ENCODE peak calls at places on chromosomes 7 and 10, in six cellular contexts. One of them, this sample, is unnamed.
A peak's percentile ranks its signal among the peaks of the same experiment; 100 is the strongest.

GRCh38 chr7:40704172-40704571 is 569.4 kb downstream of the SUGCT start:
- DNase-seq in IMR-90: no peak
- DNase-seq in H1: no peak
- DNase-seq in trophoblast cell: no peak
- DNase-seq in H9: no peak
- DNase-seq in mesenchymal stem cell: no peak
- DNase-seq in this sample: no peak

GRCh38 chr10:100888957-100889356 is 23.8 kb upstream of the SLF2 start:
- DNase-seq in IMR-90: no peak
- DNase-seq in H1: no peak
- DNase-seq in trophoblast cell: peak; percentile 18
- DNase-seq in H9: peak; percentile 11
- DNase-seq in mesenchymal stem cell: no peak
- DNase-seq in this sample: no peak

GRCh38 chr10:26857991-26858706 is 2.6 kb downstream of the ABI1 start:
- DNase-seq in IMR-90: peak; percentile 23
- DNase-seq in H1: no peak
- DNase-seq in trophoblast cell: no peak
- DNase-seq in H9: no peak
- DNase-seq in mesenchymal stem cell: peak; percentile 44
- DNase-seq in this sample: no peak

GRCh38 chr7:83547526-83547925 is 101.4 kb downstream of the SEMA3E start:
- DNase-seq in IMR-90: peak; percentile 39
- DNase-seq in H1: no peak
- DNase-seq in trophoblast cell: no peak
- DNase-seq in H9: no peak
- DNase-seq in mesenchymal stem cell: peak; percentile 13
- DNase-seq in this sample: no peak

GRCh38 chr7:123761729-123762128 is 12.9 kb upstream of the WASL start:
- DNase-seq in IMR-90: no peak
- DNase-seq in H1: no peak
- DNase-seq in trophoblast cell: no peak
- DNase-seq in H9: no peak
- DNase-seq in mesenchymal stem cell: no peak
- DNase-seq in this sample: no peak

GRCh38 chr7:106344861-106345260 is 60.1 kb upstream of the NAMPT start:
- DNase-seq in IMR-90: no peak
- DNase-seq in H1: no peak
- DNase-seq in trophoblast cell: peak; percentile 40
- DNase-seq in H9: no peak
- DNase-seq in mesenchymal stem cell: peak; percentile 92
- DNase-seq in this sample: no peak

GRCh38 chr7:37284805-37285211 is 163.9 kb downstream of the ELMO1 start:
- DNase-seq in IMR-90: no peak
- DNase-seq in H1: peak; percentile 23
- DNase-seq in trophoblast cell: peak; percentile 86
- DNase-seq in H9: peak; percentile 73
- DNase-seq in mesenchymal stem cell: peak; percentile 33
- DNase-seq in this sample: peak; percentile 41

GRCh38 chr7:15977663-15978062 is 291.2 kb upstream of the MEOX2 start:
- DNase-seq in IMR-90: peak; percentile 63
- DNase-seq in H1: no peak
- DNase-seq in trophoblast cell: no peak
- DNase-seq in H9: no peak
- DNase-seq in mesenchymal stem cell: peak; percentile 67
- DNase-seq in this sample: no peak

GRCh38 chr10:11602357-11602756 is 9.1 kb downstream of the USP6NL start:
- DNase-seq in IMR-90: no peak
- DNase-seq in H1: no peak
- DNase-seq in trophoblast cell: no peak
- DNase-seq in H9: no peak
- DNase-seq in mesenchymal stem cell: no peak
- DNase-seq in this sample: no peak

GRCh38 chr10:132001238-132001977 is 19.7 kb upstream of the BNIP3 start:
- DNase-seq in IMR-90: peak; percentile 43
- DNase-seq in H1: no peak
- DNase-seq in trophoblast cell: no peak
- DNase-seq in H9: peak; percentile 89
- DNase-seq in mesenchymal stem cell: peak; percentile 7
- DNase-seq in this sample: no peak

GRCh38 chr10:59234194-59234593 is 57.8 kb downstream of the PHYHIPL start:
- DNase-seq in IMR-90: peak; percentile 33
- DNase-seq in H1: no peak
- DNase-seq in trophoblast cell: no peak
- DNase-seq in H9: no peak
- DNase-seq in mesenchymal stem cell: no peak
- DNase-seq in this sample: no peak

GRCh38 chr10:108957681-108958080 is 965.6 kb downstream of the XPNPEP1 start:
- DNase-seq in IMR-90: no peak
- DNase-seq in H1: no peak
- DNase-seq in trophoblast cell: no peak
- DNase-seq in H9: no peak
- DNase-seq in mesenchymal stem cell: no peak
- DNase-seq in this sample: no peak

GRCh38 chr7:81908220-81908619 is 138.4 kb upstream of the HGF start:
- DNase-seq in IMR-90: no peak
- DNase-seq in H1: no peak
- DNase-seq in trophoblast cell: no peak
- DNase-seq in H9: no peak
- DNase-seq in mesenchymal stem cell: no peak
- DNase-seq in this sample: no peak

GRCh38 chr7:51263631-51264484 is 52.8 kb downstream of the COBL start:
- DNase-seq in IMR-90: no peak
- DNase-seq in H1: no peak
- DNase-seq in trophoblast cell: peak; percentile 98
- DNase-seq in H9: no peak
- DNase-seq in mesenchymal stem cell: no peak
- DNase-seq in this sample: no peak

GRCh38 chr10:11434323-11434722 is 177.1 kb downstream of the USP6NL start:
- DNase-seq in IMR-90: no peak
- DNase-seq in H1: no peak
- DNase-seq in trophoblast cell: no peak
- DNase-seq in H9: peak; percentile 41
- DNase-seq in mesenchymal stem cell: no peak
- DNase-seq in this sample: no peak

GRCh38 chr10:83580373-83581012 is 558.8 kb upstream of the GHITM start:
- DNase-seq in IMR-90: no peak
- DNase-seq in H1: no peak
- DNase-seq in trophoblast cell: no peak
- DNase-seq in H9: no peak
- DNase-seq in mesenchymal stem cell: no peak
- DNase-seq in this sample: no peak

GRCh38 chr10:34109952-34110702 is 705.0 kb downstream of the PARD3 start:
- DNase-seq in IMR-90: peak; percentile 95
- DNase-seq in H1: no peak
- DNase-seq in trophoblast cell: no peak
- DNase-seq in H9: no peak
- DNase-seq in mesenchymal stem cell: peak; percentile 54
- DNase-seq in this sample: no peak

GRCh38 chr7:136997735-136998134 is 129.3 kb downstream of the CHRM2 start:
- DNase-seq in IMR-90: peak; percentile 46
- DNase-seq in H1: no peak
- DNase-seq in trophoblast cell: no peak
- DNase-seq in H9: no peak
- DNase-seq in mesenchymal stem cell: peak; percentile 33
- DNase-seq in this sample: no peak

GRCh38 chr10:34104829-34105572 is 710.1 kb downstream of the PARD3 start:
- DNase-seq in IMR-90: no peak
- DNase-seq in H1: no peak
- DNase-seq in trophoblast cell: no peak
- DNase-seq in H9: no peak
- DNase-seq in mesenchymal stem cell: no peak
- DNase-seq in this sample: no peak

GRCh38 chr10:75632750-75633462 is 201.5 kb downstream of the LRMDA start:
- DNase-seq in IMR-90: no peak
- DNase-seq in H1: no peak
- DNase-seq in trophoblast cell: no peak
- DNase-seq in H9: no peak
- DNase-seq in mesenchymal stem cell: peak; percentile 36
- DNase-seq in this sample: no peak

GRCh38 chr7:23394828-23395227 is 75.5 kb downstream of the IGF2BP3 start:
- DNase-seq in IMR-90: peak; percentile 42
- DNase-seq in H1: no peak
- DNase-seq in trophoblast cell: no peak
- DNase-seq in H9: no peak
- DNase-seq in mesenchymal stem cell: no peak
- DNase-seq in this sample: no peak

GRCh38 chr7:105587899-105588690 is 6.8 kb upstream of the EFCAB10 start:
- DNase-seq in IMR-90: peak; percentile 27
- DNase-seq in H1: no peak
- DNase-seq in trophoblast cell: no peak
- DNase-seq in H9: no peak
- DNase-seq in mesenchymal stem cell: peak; percentile 82
- DNase-seq in this sample: no peak

GRCh38 chr10:127649642-127650041 is 87.3 kb upstream of the FOXI2 start:
- DNase-seq in IMR-90: no peak
- DNase-seq in H1: peak; percentile 21
- DNase-seq in trophoblast cell: peak; percentile 23
- DNase-seq in H9: peak; percentile 77
- DNase-seq in mesenchymal stem cell: no peak
- DNase-seq in this sample: peak; percentile 12

GRCh38 chr10:120456626-120457430 is at the start of gene PLPP4:
- DNase-seq in IMR-90: no peak
- DNase-seq in H1: no peak
- DNase-seq in trophoblast cell: peak; percentile 17
- DNase-seq in H9: peak; percentile 46
- DNase-seq in mesenchymal stem cell: peak; percentile 48
- DNase-seq in this sample: peak; percentile 48

GRCh38 chr7:122643248-122643647 is 55.7 kb downstream of the RNF133 start:
- DNase-seq in IMR-90: no peak
- DNase-seq in H1: no peak
- DNase-seq in trophoblast cell: no peak
- DNase-seq in H9: no peak
- DNase-seq in mesenchymal stem cell: no peak
- DNase-seq in this sample: no peak

DNA sequence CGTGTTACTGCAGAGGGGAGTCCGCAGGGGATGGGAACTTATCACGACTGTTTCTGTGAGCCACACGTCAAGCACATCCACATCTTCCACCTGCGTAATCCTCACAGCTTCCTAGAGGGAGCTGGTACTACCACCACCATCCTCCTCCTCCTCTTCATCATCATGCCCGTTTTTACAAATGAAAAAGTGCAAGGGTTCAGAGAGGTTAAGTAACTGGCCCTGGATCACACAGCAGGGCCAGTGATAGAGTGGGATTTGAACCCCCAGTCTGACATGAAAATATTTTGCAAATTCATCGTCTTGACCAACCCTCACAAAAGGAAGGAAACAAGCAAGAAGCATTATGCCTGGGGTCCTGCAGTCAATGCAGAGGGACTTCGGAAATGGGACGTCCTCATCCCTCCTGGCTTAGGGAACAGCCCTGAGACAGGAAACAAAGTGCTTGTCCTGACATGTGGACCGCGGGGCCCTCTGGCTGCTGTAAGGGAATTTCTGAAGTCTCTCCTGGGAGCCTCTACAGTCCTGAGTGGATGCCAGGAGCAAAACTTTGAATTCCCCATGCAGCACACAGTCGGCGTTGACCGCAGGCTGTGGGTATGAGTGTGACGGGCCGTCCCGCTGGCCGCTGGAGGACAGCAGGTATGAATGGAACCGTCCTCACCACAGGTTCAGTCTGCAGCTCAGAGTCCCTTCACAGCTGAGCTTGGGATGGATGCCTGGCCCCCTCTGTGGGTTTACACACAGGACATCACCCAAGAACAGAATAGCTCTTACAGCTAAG is 94.7 kb downstream of the GPR26 start:
- DNase-seq in IMR-90: no peak
- DNase-seq in H1: no peak
- DNase-seq in trophoblast cell: peak; percentile 16
- DNase-seq in H9: no peak
- DNase-seq in mesenchymal stem cell: no peak
- DNase-seq in this sample: no peak
- H3K14ac ChIP-seq in IMR-90: no peak overlapping the region
- H3K14ac ChIP-seq in H1: no peak overlapping the region
- H3K14ac ChIP-seq in trophoblast cell: no peak overlapping the region
- H3K14ac ChIP-seq in H9: no peak overlapping the region
- H3K14ac ChIP-seq in mesenchymal stem cell: no peak overlapping the region
- H3K14ac ChIP-seq in this sample: no peak overlapping the region

DNA sequence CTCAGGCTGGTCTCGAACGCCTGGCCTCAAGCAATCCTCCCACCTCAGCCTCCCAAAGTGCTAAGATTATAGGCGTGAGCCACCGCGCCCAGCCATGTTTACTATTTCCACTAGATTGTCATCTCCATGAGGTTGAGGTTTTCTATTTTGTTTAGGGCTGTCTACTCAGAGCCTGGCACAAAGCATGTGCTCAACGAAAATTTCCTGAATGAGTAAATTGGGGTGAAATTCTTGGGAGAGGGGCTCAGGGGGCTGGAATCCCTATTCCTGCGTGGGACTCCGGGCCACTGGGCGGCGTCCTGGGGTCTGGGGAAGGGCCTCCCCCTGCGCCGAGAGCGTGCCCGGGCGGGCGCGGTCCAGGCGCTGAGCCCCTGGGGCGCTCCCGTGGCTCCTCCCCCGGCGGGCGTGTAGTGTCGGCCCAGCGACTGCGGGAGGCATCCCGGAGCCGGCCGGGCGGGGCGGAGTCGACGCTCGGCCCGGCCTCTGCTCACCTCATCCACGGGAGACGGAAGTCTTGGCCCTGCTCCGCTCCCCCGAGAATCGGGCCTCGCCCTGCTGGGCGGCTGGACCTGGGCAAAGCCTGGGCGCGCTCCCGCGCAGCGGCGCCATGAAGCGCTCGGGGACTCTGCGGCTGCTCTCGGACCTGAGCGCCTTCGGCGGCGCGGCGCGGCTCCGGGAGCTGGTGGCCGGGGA is at the start of gene HPS6:
- DNase-seq in IMR-90: peak; percentile 84
- DNase-seq in H1: no peak
- DNase-seq in trophoblast cell: peak; percentile 95
- DNase-seq in H9: peak; percentile 73
- DNase-seq in mesenchymal stem cell: peak; percentile 89
- DNase-seq in this sample: peak; percentile 66
- H4K8ac ChIP-seq in IMR-90: peak within 1 kb of the TSS; percentile 82
- H4K8ac ChIP-seq in H1: peak within 1 kb of the TSS; percentile 83
- H4K8ac ChIP-seq in trophoblast cell: peak within 1 kb of the TSS; percentile 98
- H4K8ac ChIP-seq in H9: no peak within 1 kb of the TSS
- H4K8ac ChIP-seq in mesenchymal stem cell: peak within 1 kb of the TSS; percentile 92
- H4K8ac ChIP-seq in this sample: no peak within 1 kb of the TSS

DNA sequence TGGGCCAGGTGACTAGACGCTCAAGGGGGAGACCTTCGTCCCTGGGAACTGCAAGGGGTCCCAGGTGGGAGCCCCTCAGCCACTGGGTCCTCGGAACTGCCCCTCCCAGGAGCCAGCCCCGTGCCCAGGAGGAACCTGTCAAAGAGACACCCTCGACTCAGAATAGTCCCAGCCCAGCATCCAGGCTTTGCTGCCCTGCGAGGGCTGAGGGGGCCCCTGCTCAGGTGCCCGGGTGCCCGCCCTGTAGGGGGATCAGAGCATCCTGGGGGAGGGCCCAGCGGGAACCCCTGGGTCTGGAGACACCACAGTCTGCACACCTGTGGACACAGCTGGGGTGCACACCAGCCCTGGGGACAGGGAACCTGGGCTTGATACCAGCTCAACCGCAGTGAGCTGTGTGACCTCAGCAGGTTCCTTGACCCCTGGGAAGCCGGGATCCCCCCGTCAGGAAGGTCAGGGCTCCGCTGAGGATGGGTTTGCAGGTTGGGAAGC is 394 bp downstream of the ELN start:
- DNase-seq in IMR-90: no peak
- DNase-seq in H1: no peak
- DNase-seq in trophoblast cell: no peak
- DNase-seq in H9: no peak
- DNase-seq in mesenchymal stem cell: no peak
- DNase-seq in this sample: no peak
- H3K23ac ChIP-seq in IMR-90: no peak overlapping the region
- H3K23ac ChIP-seq in H1: no peak overlapping the region
- H3K23ac ChIP-seq in trophoblast cell: no peak overlapping the region
- H3K23ac ChIP-seq in H9: no peak overlapping the region
- H3K23ac ChIP-seq in mesenchymal stem cell: no peak overlapping the region
- H3K23ac ChIP-seq in this sample: peak overlapping the region; percentile 34

GRCh38 chr10:42877496-42878030 is 95.0 kb downstream of the BMS1 start:
- DNase-seq in IMR-90: no peak
- DNase-seq in H1: no peak
- DNase-seq in trophoblast cell: no peak
- DNase-seq in H9: no peak
- DNase-seq in mesenchymal stem cell: no peak
- DNase-seq in this sample: no peak
- H3K14ac ChIP-seq in IMR-90: no peak overlapping the region
- H3K14ac ChIP-seq in H1: no peak overlapping the region
- H3K14ac ChIP-seq in trophoblast cell: no peak overlapping the region
- H3K14ac ChIP-seq in H9: no peak overlapping the region
- H3K14ac ChIP-seq in mesenchymal stem cell: no peak overlapping the region
- H3K14ac ChIP-seq in this sample: peak overlapping the region; percentile 63

This sample was measured in neuronal stem cell.